ENCODE peak calls at places on chromosomes 13 and 19, in ten cellular contexts. B is T follicular helper cell; H is IMR-90; Z is ureter; T is T-helper 2 cell; G is CD8-positive, alpha-beta memory T cell; P is RKO; N is activated CD4-positive, alpha-beta T cell treated with anti-CD3 and anti-CD28 coated beads, Interleukin-2, amount 50 U/mL, for 1 hour; S is glutamatergic neuron; D is GM04504. Y is an unnamed sample.

GRCh38 chr13:27283906-27284523 is 13.4 kb downstream of the RASL11A start:
- DNase-seq in T (no peak), S (no peak), P (peak), N (no peak), G (no peak), D (no peak), H (no peak), Z (no peak), B (no peak), Y (no peak)

GRCh38 chr19:51006406-51006805 is 5.0 kb upstream of the KLK8 start:
- DNase-seq in G (no peak), S (no peak), N (no peak), H (no peak), B (no peak), D (no peak), P (no peak), Z (no peak), T (no peak), Y (no peak)

GRCh38 chr13:107124129-107124718 is 556.3 kb upstream of the ARGLU1 start:
- DNase-seq in H (peak), D (no peak), G (no peak), P (peak), N (no peak), B (no peak), S (no peak), T (no peak), Z (no peak), Y (no peak)

GRCh38 chr19:47227347-47228167 is 3.4 kb downstream of the BBC3 start:
- DNase-seq in B (no peak), S (peak), P (peak), H (peak), G (peak), T (no peak), D (peak), Z (peak), N (no peak), Y (no peak)

GRCh38 chr19:42441047-42441440 is 1.7 kb downstream of the CXCL17 start:
- DNase-seq in N (no peak), Z (peak), H (no peak), G (no peak), S (no peak), B (no peak), P (no peak), D (no peak), T (no peak), Y (no peak)

GRCh38 chr19:39865953-39866352 is 19.8 kb upstream of the FBL start:
- DNase-seq in P (no peak), Z (no peak), N (no peak), B (no peak), D (no peak), G (no peak), H (no peak), T (no peak), S (no peak), Y (no peak)

GRCh38 chr19:48613024-48613851 is 1.6 kb downstream of the FAM83E start:
- DNase-seq in D (no peak), G (no peak), S (no peak), H (no peak), N (no peak), Z (no peak), T (no peak), B (no peak), P (no peak), Y (no peak)

GRCh38 chr19:49689133-49690072 is at the start of gene ADM5:
- DNase-seq in D (no peak), N (peak), T (no peak), H (no peak), B (no peak), S (peak), G (no peak), P (no peak), Z (peak), Y (no peak)

GRCh38 chr19:33497151-33497777 is 24.3 kb downstream of the PEPD start:
- DNase-seq in B (no peak), Z (no peak), T (no peak), D (no peak), S (no peak), N (no peak), P (no peak), G (no peak), H (no peak), Y (no peak)

GRCh38 chr13:32284927-32285632 is 30.1 kb downstream of the ZAR1L start:
- DNase-seq in Z (peak), H (peak), T (no peak), P (no peak), D (peak), S (no peak), N (no peak), B (no peak), G (no peak), Y (no peak)

GRCh38 chr13:33284916-33285315 is 639 bp downstream of the STARD13 start:
- DNase-seq in D (no peak), G (no peak), T (no peak), N (no peak), B (no peak), S (no peak), Z (no peak), P (peak), H (no peak), Y (no peak)

GRCh38 chr13:106281426-106281825 is 254.0 kb downstream of the EFNB2 start:
- DNase-seq in G (no peak), H (no peak), Z (no peak), B (no peak), S (no peak), T (no peak), D (no peak), N (no peak), P (no peak), Y (no peak)

GRCh38 chr13:52664269-52664668 is 11.6 kb downstream of the SUGT1 start:
- DNase-seq in Z (no peak), N (no peak), D (no peak), T (no peak), G (no peak), P (no peak), S (no peak), B (no peak), H (no peak), Y (no peak)

GRCh38 chr13:50428183-50428877 is 413.1 kb downstream of the KCNRG start:
- DNase-seq in N (no peak), G (no peak), D (no peak), P (no peak), T (no peak), B (no peak), Z (no peak), S (no peak), H (no peak), Y (no peak)

GRCh38 chr19:31110331-31110730 is 238.9 kb downstream of the TSHZ3 start:
- DNase-seq in P (no peak), B (peak), S (no peak), G (no peak), Z (no peak), T (no peak), H (peak), D (no peak), N (no peak), Y (no peak)

GRCh38 chr19:6821639-6822310 is 49.3 kb downstream of the VAV1 start:
- DNase-seq in D (no peak), P (no peak), Z (no peak), N (no peak), H (no peak), G (no peak), S (no peak), T (no peak), B (no peak), Y (no peak)

GRCh38 chr13:84816567-84817133 is 934.4 kb upstream of the SLITRK1 start:
- DNase-seq in D (no peak), T (no peak), Z (no peak), S (no peak), B (no peak), H (no peak), N (no peak), P (no peak), G (no peak), Y (no peak)

GRCh38 chr19:9075064-9075964 is 11.5 kb upstream of the OR1M1 start:
- DNase-seq in B (no peak), G (no peak), P (peak), S (no peak), D (peak), N (no peak), Z (peak), H (peak), T (no peak), Y (no peak)

GRCh38 chr19:35609881-35610353 is 2.6 kb upstream of the HAUS5 start:
- DNase-seq in P (no peak), H (no peak), S (no peak), Z (no peak), B (no peak), G (no peak), N (no peak), T (no peak), D (no peak), Y (no peak)

GRCh38 chr13:112107289-112107688 is 40.3 kb downstream of the SOX1 start:
- DNase-seq in T (no peak), D (no peak), H (no peak), B (no peak), Z (peak), G (no peak), P (no peak), N (no peak), S (no peak), Y (no peak)

GRCh38 chr13:109684836-109685602 is 101.4 kb downstream of the IRS2 start:
- DNase-seq in S (no peak), N (no peak), T (no peak), G (no peak), P (no peak), H (no peak), D (no peak), B (no peak), Z (no peak), Y (no peak)

GRCh38 chr19:6838062-6838655 is 49.2 kb upstream of the ADGRE1 start:
- DNase-seq in B (no peak), P (no peak), N (no peak), T (no peak), Z (no peak), H (no peak), D (no peak), G (no peak), S (no peak), Y (no peak)

GRCh38 chr19:30854207-30854606 is 482.0 kb downstream of the ZNF536 start:
- DNase-seq in T (no peak), H (no peak), B (no peak), Z (no peak), S (no peak), P (no peak), N (no peak), D (no peak), G (no peak), Y (no peak)

GRCh38 chr13:109344552-109345157 is 441.7 kb downstream of the IRS2 start:
- DNase-seq in P (peak), G (no peak), H (peak), N (no peak), D (peak), B (no peak), S (no peak), T (no peak), Z (no peak), Y (no peak)

GRCh38 chr19:58095328-58095727 is 2.7 kb downstream of the ZSCAN18 start:
- DNase-seq in T (no peak), P (no peak), H (no peak), D (no peak), Z (no peak), G (no peak), B (no peak), N (no peak), S (no peak), Y (no peak)

GRCh38 chr13:98352226-98352625 is 175.2 kb upstream of the RNF113B start:
- DNase-seq in T (no peak), S (peak), B (no peak), P (no peak), G (no peak), H (no peak), D (no peak), N (no peak), Z (no peak), Y (no peak)

GRCh38 chr19:33664744-33665143 is 43.0 kb downstream of the CHST8 start:
- DNase-seq in D (no peak), P (no peak), N (no peak), T (no peak), B (no peak), Z (no peak), S (no peak), H (no peak), G (no peak), Y (no peak)

GRCh38 chr13:72204291-72204690 is 337.3 kb upstream of the DACH1 start:
- DNase-seq in G (no peak), N (no peak), H (no peak), B (no peak), D (peak), P (peak), S (no peak), Z (no peak), T (no peak), Y (no peak)

GRCh38 chr19:14167594-14168138 is 31.3 kb upstream of the ASF1B start:
- DNase-seq in G (peak), P (no peak), S (no peak), T (no peak), D (no peak), H (no peak), N (peak), B (no peak), Z (no peak), Y (no peak)

GRCh38 chr13:27770809-27771208 is 21.5 kb upstream of the GSX1 start:
- DNase-seq in T (no peak), B (no peak), N (no peak), D (no peak), P (peak), Z (no peak), S (peak), G (no peak), H (peak), Y (no peak)

GRCh38 chr13:97911311-97912138 is 42.0 kb upstream of the IPO5 start:
- DNase-seq in B (no peak), S (peak), Z (no peak), H (peak), T (no peak), N (no peak), D (no peak), G (no peak), P (peak), Y (no peak)

GRCh38 chr19:1285737-1286360 is at the start of gene EFNA2:
- DNase-seq in S (no peak), H (no peak), G (no peak), D (no peak), N (no peak), Z (no peak), T (no peak), P (no peak), B (no peak), Y (no peak)